ENCODE peak calls at places on chromosomes 12 and 14, in eight cellular contexts. One of them, this sample, is unnamed.

GRCh38 chr12:18250313-18250916 is 10.9 kb upstream of the PIK3C2G start:
- DNase-seq in pancreas: no peak
- DNase-seq in neural progenitor cell: peak
- DNase-seq in epithelial cell of esophagus: peak
- DNase-seq in right atrium auricular region: no peak
- DNase-seq in thoracic aorta: no peak
- DNase-seq in IMR-90: peak
- DNase-seq in stomach: no peak
- DNase-seq in this sample: no peak

GRCh38 chr14:87049886-87050820 is 942.8 kb downstream of the GALC start:
- DNase-seq in stomach: no peak
- DNase-seq in IMR-90: peak
- DNase-seq in thoracic aorta: no peak
- DNase-seq in epithelial cell of esophagus: peak
- DNase-seq in pancreas: no peak
- DNase-seq in right atrium auricular region: no peak
- DNase-seq in neural progenitor cell: peak
- DNase-seq in this sample: no peak

GRCh38 chr12:53626702-53627169 is 554 bp upstream of the ATF7 start:
- DNase-seq in neural progenitor cell: no peak
- DNase-seq in stomach: no peak
- DNase-seq in thoracic aorta: no peak
- DNase-seq in IMR-90: no peak
- DNase-seq in pancreas: no peak
- DNase-seq in epithelial cell of esophagus: no peak
- DNase-seq in right atrium auricular region: no peak
- DNase-seq in this sample: no peak

GRCh38 chr12:47753021-47754001 is 5.4 kb downstream of the RAPGEF3 start:
- DNase-seq in stomach: peak
- DNase-seq in epithelial cell of esophagus: peak
- DNase-seq in thoracic aorta: peak
- DNase-seq in neural progenitor cell: no peak
- DNase-seq in IMR-90: no peak
- DNase-seq in right atrium auricular region: peak
- DNase-seq in pancreas: peak
- DNase-seq in this sample: no peak

GRCh38 chr14:52929192-52929807 is 21.6 kb downstream of the FERMT2 start:
- DNase-seq in right atrium auricular region: no peak
- DNase-seq in epithelial cell of esophagus: no peak
- DNase-seq in IMR-90: no peak
- DNase-seq in pancreas: no peak
- DNase-seq in thoracic aorta: no peak
- DNase-seq in stomach: no peak
- DNase-seq in neural progenitor cell: no peak
- DNase-seq in this sample: no peak

GRCh38 chr12:113086249-113087164 is 30.0 kb downstream of the DTX1 start:
- DNase-seq in neural progenitor cell: no peak
- DNase-seq in IMR-90: no peak
- DNase-seq in epithelial cell of esophagus: no peak
- DNase-seq in stomach: no peak
- DNase-seq in pancreas: peak
- DNase-seq in thoracic aorta: no peak
- DNase-seq in right atrium auricular region: no peak
- DNase-seq in this sample: no peak

GRCh38 chr14:95101736-95102677 is 55.3 kb downstream of the DICER1 start:
- DNase-seq in thoracic aorta: no peak
- DNase-seq in stomach: no peak
- DNase-seq in pancreas: no peak
- DNase-seq in right atrium auricular region: no peak
- DNase-seq in IMR-90: no peak
- DNase-seq in neural progenitor cell: no peak
- DNase-seq in epithelial cell of esophagus: no peak
- DNase-seq in this sample: no peak

GRCh38 chr12:124655317-124656213 is 88.2 kb upstream of the NCOR2 start:
- DNase-seq in epithelial cell of esophagus: no peak
- DNase-seq in neural progenitor cell: peak
- DNase-seq in IMR-90: peak
- DNase-seq in right atrium auricular region: peak
- DNase-seq in stomach: peak
- DNase-seq in pancreas: peak
- DNase-seq in thoracic aorta: no peak
- DNase-seq in this sample: peak

GRCh38 chr12:90174198-90174510 is 465.5 kb upstream of the ATP2B1 start:
- DNase-seq in pancreas: no peak
- DNase-seq in neural progenitor cell: no peak
- DNase-seq in epithelial cell of esophagus: peak
- DNase-seq in IMR-90: no peak
- DNase-seq in thoracic aorta: no peak
- DNase-seq in stomach: no peak
- DNase-seq in right atrium auricular region: no peak
- DNase-seq in this sample: no peak

GRCh38 chr14:52067873-52068740 is 752 bp downstream of the NID2 start:
- DNase-seq in epithelial cell of esophagus: no peak
- DNase-seq in neural progenitor cell: peak
- DNase-seq in right atrium auricular region: no peak
- DNase-seq in IMR-90: peak
- DNase-seq in thoracic aorta: no peak
- DNase-seq in pancreas: peak
- DNase-seq in stomach: no peak
- DNase-seq in this sample: peak

GRCh38 chr12:48969847-48970701 is 1.5 kb downstream of the WNT10B start:
- DNase-seq in IMR-90: no peak
- DNase-seq in epithelial cell of esophagus: no peak
- DNase-seq in right atrium auricular region: no peak
- DNase-seq in thoracic aorta: no peak
- DNase-seq in stomach: no peak
- DNase-seq in pancreas: no peak
- DNase-seq in neural progenitor cell: peak
- DNase-seq in this sample: no peak

DNA sequence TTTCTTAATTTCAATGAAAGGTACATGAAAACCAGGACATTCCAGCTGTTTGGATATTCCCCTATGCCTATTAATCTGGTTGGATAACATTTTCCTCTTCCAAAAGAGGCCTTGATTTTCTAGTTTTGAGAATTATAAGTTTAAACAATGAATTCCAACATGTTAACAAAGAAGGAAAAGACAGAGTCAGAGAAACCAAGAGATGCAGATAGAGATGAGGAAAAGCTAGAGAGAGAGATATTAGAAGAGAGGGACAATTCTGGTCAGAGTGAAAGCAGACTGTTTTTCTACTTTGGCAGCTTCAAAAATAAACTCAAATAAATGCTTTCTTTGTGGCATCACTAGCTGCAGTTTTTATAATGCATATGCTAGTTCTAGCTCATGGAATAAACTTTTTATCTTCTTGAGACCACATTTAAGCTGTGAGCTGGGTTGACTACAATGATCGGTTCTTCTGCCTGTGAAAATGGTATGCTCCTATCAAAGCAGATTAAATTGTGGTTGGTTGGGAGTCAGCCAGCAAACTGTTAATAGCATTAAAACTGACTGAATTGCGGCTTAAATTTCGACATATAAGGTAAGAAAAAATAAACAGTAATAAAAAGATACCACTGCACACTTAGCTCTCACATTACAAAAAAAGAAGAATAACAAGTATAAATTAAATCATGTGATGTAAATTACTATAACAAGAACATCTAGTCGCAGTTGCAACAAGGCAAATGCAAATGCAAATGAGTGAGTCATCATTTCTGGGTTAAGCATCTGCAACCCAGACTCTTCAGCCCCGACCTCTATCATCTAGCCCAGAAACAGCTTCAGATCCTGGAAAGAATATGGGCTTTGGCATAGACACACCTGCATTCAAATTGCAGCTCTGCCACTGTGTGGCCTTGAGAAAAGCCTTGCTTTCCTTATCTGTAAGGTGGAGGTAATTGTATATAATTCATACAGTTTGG is 19.7 kb upstream of the DHRS7 start:
- DNase-seq in IMR-90: no peak
- DNase-seq in epithelial cell of esophagus: no peak
- DNase-seq in pancreas: no peak
- DNase-seq in stomach: no peak
- DNase-seq in right atrium auricular region: no peak
- DNase-seq in neural progenitor cell: no peak
- DNase-seq in thoracic aorta: no peak
- DNase-seq in this sample: no peak
- TF ChIP-seq CTCF in IMR-90: no peak
- TF ChIP-seq CTCF in epithelial cell of esophagus: no peak
- TF ChIP-seq CTCF in pancreas: no peak
- TF ChIP-seq CTCF in stomach: no peak
- TF ChIP-seq CTCF in right atrium auricular region: no peak
- TF ChIP-seq CTCF in neural progenitor cell: no peak
- TF ChIP-seq CTCF in thoracic aorta: no peak
- TF ChIP-seq CTCF in this sample: peak

GRCh38 chr14:100656996-100657395 is 69.7 kb upstream of the DLK1 start:
- DNase-seq in pancreas: peak
- DNase-seq in stomach: no peak
- DNase-seq in epithelial cell of esophagus: no peak
- DNase-seq in IMR-90: no peak
- DNase-seq in thoracic aorta: no peak
- DNase-seq in right atrium auricular region: no peak
- DNase-seq in neural progenitor cell: no peak
- DNase-seq in this sample: no peak
- TF ChIP-seq CTCF in pancreas: no peak
- TF ChIP-seq CTCF in stomach: no peak
- TF ChIP-seq CTCF in epithelial cell of esophagus: no peak
- TF ChIP-seq CTCF in IMR-90: no peak
- TF ChIP-seq CTCF in thoracic aorta: no peak
- TF ChIP-seq CTCF in right atrium auricular region: no peak
- TF ChIP-seq CTCF in neural progenitor cell: no peak
- TF ChIP-seq CTCF in this sample: no peak

GRCh38 chr12:15485466-15485865 is 163.2 kb downstream of the PTPRO start:
- DNase-seq in IMR-90: no peak
- DNase-seq in right atrium auricular region: no peak
- DNase-seq in epithelial cell of esophagus: no peak
- DNase-seq in stomach: no peak
- DNase-seq in pancreas: no peak
- DNase-seq in neural progenitor cell: no peak
- DNase-seq in thoracic aorta: no peak
- DNase-seq in this sample: no peak

GRCh38 chr12:15486859-15487258 is 164.6 kb downstream of the PTPRO start:
- DNase-seq in right atrium auricular region: no peak
- DNase-seq in thoracic aorta: no peak
- DNase-seq in pancreas: no peak
- DNase-seq in stomach: no peak
- DNase-seq in epithelial cell of esophagus: no peak
- DNase-seq in IMR-90: no peak
- DNase-seq in neural progenitor cell: no peak
- DNase-seq in this sample: no peak
- TF ChIP-seq CTCF in right atrium auricular region: no peak
- TF ChIP-seq CTCF in thoracic aorta: no peak
- TF ChIP-seq CTCF in pancreas: no peak
- TF ChIP-seq CTCF in stomach: no peak
- TF ChIP-seq CTCF in epithelial cell of esophagus: no peak
- TF ChIP-seq CTCF in IMR-90: no peak
- TF ChIP-seq CTCF in neural progenitor cell: no peak
- TF ChIP-seq CTCF in this sample: no peak

GRCh38 chr14:103021817-103022668 is 35.3 kb downstream of the CDC42BPB start:
- DNase-seq in right atrium auricular region: no peak
- DNase-seq in IMR-90: peak
- DNase-seq in pancreas: no peak
- DNase-seq in epithelial cell of esophagus: peak
- DNase-seq in thoracic aorta: no peak
- DNase-seq in neural progenitor cell: no peak
- DNase-seq in stomach: no peak
- DNase-seq in this sample: no peak
- TF ChIP-seq CTCF in right atrium auricular region: no peak
- TF ChIP-seq CTCF in IMR-90: no peak
- TF ChIP-seq CTCF in pancreas: no peak
- TF ChIP-seq CTCF in epithelial cell of esophagus: no peak
- TF ChIP-seq CTCF in thoracic aorta: no peak
- TF ChIP-seq CTCF in neural progenitor cell: no peak
- TF ChIP-seq CTCF in stomach: no peak
- TF ChIP-seq CTCF in this sample: no peak

GRCh38 chr14:88901199-88901588 is 76.7 kb downstream of the TTC8 start:
- DNase-seq in stomach: no peak
- DNase-seq in pancreas: no peak
- DNase-seq in epithelial cell of esophagus: no peak
- DNase-seq in thoracic aorta: no peak
- DNase-seq in neural progenitor cell: no peak
- DNase-seq in IMR-90: no peak
- DNase-seq in right atrium auricular region: no peak
- DNase-seq in this sample: no peak
- TF ChIP-seq CTCF in stomach: no peak
- TF ChIP-seq CTCF in pancreas: no peak
- TF ChIP-seq CTCF in epithelial cell of esophagus: no peak
- TF ChIP-seq CTCF in thoracic aorta: no peak
- TF ChIP-seq CTCF in neural progenitor cell: no peak
- TF ChIP-seq CTCF in IMR-90: no peak
- TF ChIP-seq CTCF in right atrium auricular region: no peak
- TF ChIP-seq CTCF in this sample: no peak

GRCh38 chr12:23884909-23885308 is 64.6 kb downstream of the SOX5 start:
- DNase-seq in right atrium auricular region: no peak
- DNase-seq in epithelial cell of esophagus: no peak
- DNase-seq in pancreas: no peak
- DNase-seq in IMR-90: no peak
- DNase-seq in stomach: no peak
- DNase-seq in thoracic aorta: no peak
- DNase-seq in neural progenitor cell: no peak
- DNase-seq in this sample: no peak
- TF ChIP-seq CTCF in right atrium auricular region: no peak
- TF ChIP-seq CTCF in epithelial cell of esophagus: no peak
- TF ChIP-seq CTCF in pancreas: no peak
- TF ChIP-seq CTCF in IMR-90: no peak
- TF ChIP-seq CTCF in stomach: no peak
- TF ChIP-seq CTCF in thoracic aorta: no peak
- TF ChIP-seq CTCF in neural progenitor cell: no peak
- TF ChIP-seq CTCF in this sample: no peak

DNA sequence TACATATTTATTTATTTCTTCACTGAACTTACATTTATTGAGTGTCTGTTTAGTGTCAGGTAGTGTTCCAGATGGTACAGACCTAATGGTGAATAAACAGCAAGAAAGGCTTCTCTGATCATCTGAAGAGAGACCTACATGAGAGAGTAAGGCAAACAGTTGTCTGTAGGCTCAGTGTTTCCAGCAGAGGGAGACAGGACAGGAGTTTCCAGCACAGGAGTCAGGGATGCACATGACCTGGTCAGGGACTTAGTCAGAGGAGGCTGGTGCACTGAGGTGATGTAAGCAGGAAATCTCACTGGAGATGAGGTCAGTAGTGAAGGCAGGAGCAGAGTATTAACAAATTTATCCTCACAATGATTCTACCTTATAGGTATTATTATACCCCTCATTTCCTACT is 233.2 kb downstream of the MDGA2 start:
- DNase-seq in neural progenitor cell: peak
- DNase-seq in IMR-90: no peak
- DNase-seq in pancreas: no peak
- DNase-seq in stomach: no peak
- DNase-seq in epithelial cell of esophagus: peak
- DNase-seq in thoracic aorta: no peak
- DNase-seq in right atrium auricular region: no peak
- DNase-seq in this sample: no peak
- TF ChIP-seq CTCF in neural progenitor cell: peak
- TF ChIP-seq CTCF in IMR-90: no peak
- TF ChIP-seq CTCF in pancreas: no peak
- TF ChIP-seq CTCF in stomach: no peak
- TF ChIP-seq CTCF in epithelial cell of esophagus: no peak
- TF ChIP-seq CTCF in thoracic aorta: no peak
- TF ChIP-seq CTCF in right atrium auricular region: no peak
- TF ChIP-seq CTCF in this sample: peak